ENCODE peak calls at places on chromosomes 11 and 22, in eight cellular contexts. One of them, this sample, is unnamed.

GRCh38 chr22:45895436-45896152 is 81.4 kb downstream of the WNT7B start:
- DNase-seq in GM04504: no peak
- DNase-seq in Calu3: no peak
- DNase-seq in NCI-H187 treated with DMSO at 0.1 percent for 48 hours: no peak
- DNase-seq in bronchial epithelial cell: no peak
- DNase-seq in Kasumi-1: no peak
- DNase-seq in KG1: no peak
- DNase-seq in left lobe of liver: no peak
- DNase-seq in this sample: no peak

GRCh38 chr11:111696556-111696955 is 69.6 kb downstream of the PPP2R1B start:
- DNase-seq in Kasumi-1: no peak
- DNase-seq in Calu3: no peak
- DNase-seq in bronchial epithelial cell: peak
- DNase-seq in NCI-H187 treated with DMSO at 0.1 percent for 48 hours: no peak
- DNase-seq in KG1: no peak
- DNase-seq in left lobe of liver: no peak
- DNase-seq in GM04504: no peak
- DNase-seq in this sample: no peak

GRCh38 chr22:37747090-37747714 is 50.4 kb downstream of the TRIOBP start:
- DNase-seq in GM04504: no peak
- DNase-seq in Calu3: peak
- DNase-seq in KG1: no peak
- DNase-seq in bronchial epithelial cell: peak
- DNase-seq in NCI-H187 treated with DMSO at 0.1 percent for 48 hours: no peak
- DNase-seq in left lobe of liver: no peak
- DNase-seq in Kasumi-1: no peak
- DNase-seq in this sample: peak

GRCh38 chr11:128379587-128380279 is 207.6 kb downstream of the ETS1 start:
- DNase-seq in Calu3: no peak
- DNase-seq in NCI-H187 treated with DMSO at 0.1 percent for 48 hours: no peak
- DNase-seq in Kasumi-1: no peak
- DNase-seq in bronchial epithelial cell: peak
- DNase-seq in GM04504: no peak
- DNase-seq in left lobe of liver: no peak
- DNase-seq in KG1: no peak
- DNase-seq in this sample: peak

GRCh38 chr11:108394744-108395284 is 72.5 kb downstream of the C11orf65 start:
- DNase-seq in NCI-H187 treated with DMSO at 0.1 percent for 48 hours: no peak
- DNase-seq in Calu3: no peak
- DNase-seq in bronchial epithelial cell: no peak
- DNase-seq in Kasumi-1: no peak
- DNase-seq in GM04504: no peak
- DNase-seq in KG1: no peak
- DNase-seq in left lobe of liver: no peak
- DNase-seq in this sample: no peak

GRCh38 chr11:32334822-32335221 is 100.5 kb downstream of the WT1 start:
- DNase-seq in GM04504: no peak
- DNase-seq in Kasumi-1: no peak
- DNase-seq in KG1: no peak
- DNase-seq in bronchial epithelial cell: no peak
- DNase-seq in left lobe of liver: no peak
- DNase-seq in Calu3: peak
- DNase-seq in NCI-H187 treated with DMSO at 0.1 percent for 48 hours: no peak
- DNase-seq in this sample: no peak

GRCh38 chr11:118099838-118100570 is 13.2 kb upstream of the SMIM35 start:
- DNase-seq in KG1: no peak
- DNase-seq in left lobe of liver: no peak
- DNase-seq in Kasumi-1: no peak
- DNase-seq in Calu3: no peak
- DNase-seq in NCI-H187 treated with DMSO at 0.1 percent for 48 hours: no peak
- DNase-seq in bronchial epithelial cell: no peak
- DNase-seq in GM04504: no peak
- DNase-seq in this sample: no peak

GRCh38 chr11:36452231-36452630 is 57.8 kb downstream of the TRAF6 start:
- DNase-seq in KG1: no peak
- DNase-seq in bronchial epithelial cell: no peak
- DNase-seq in NCI-H187 treated with DMSO at 0.1 percent for 48 hours: no peak
- DNase-seq in GM04504: no peak
- DNase-seq in Calu3: no peak
- DNase-seq in left lobe of liver: no peak
- DNase-seq in Kasumi-1: peak
- DNase-seq in this sample: no peak

GRCh38 chr11:67177399-67178281 is 58.6 kb downstream of the KDM2A start:
- DNase-seq in Calu3: no peak
- DNase-seq in left lobe of liver: no peak
- DNase-seq in GM04504: no peak
- DNase-seq in Kasumi-1: no peak
- DNase-seq in NCI-H187 treated with DMSO at 0.1 percent for 48 hours: no peak
- DNase-seq in KG1: no peak
- DNase-seq in bronchial epithelial cell: no peak
- DNase-seq in this sample: no peak

GRCh38 chr11:43282607-43283440 is 29.0 kb upstream of the API5 start:
- DNase-seq in bronchial epithelial cell: peak
- DNase-seq in KG1: peak
- DNase-seq in NCI-H187 treated with DMSO at 0.1 percent for 48 hours: no peak
- DNase-seq in GM04504: peak
- DNase-seq in Kasumi-1: peak
- DNase-seq in left lobe of liver: no peak
- DNase-seq in Calu3: peak
- DNase-seq in this sample: no peak

GRCh38 chr22:20015971-20016733 is 471 bp downstream of the ARVCF start:
- DNase-seq in bronchial epithelial cell: no peak
- DNase-seq in left lobe of liver: peak
- DNase-seq in GM04504: no peak
- DNase-seq in Calu3: peak
- DNase-seq in KG1: no peak
- DNase-seq in NCI-H187 treated with DMSO at 0.1 percent for 48 hours: no peak
- DNase-seq in Kasumi-1: peak
- DNase-seq in this sample: no peak

GRCh38 chr11:121449123-121449522 is 3.0 kb upstream of the SORL1 start:
- DNase-seq in bronchial epithelial cell: no peak
- DNase-seq in GM04504: no peak
- DNase-seq in left lobe of liver: no peak
- DNase-seq in NCI-H187 treated with DMSO at 0.1 percent for 48 hours: no peak
- DNase-seq in Calu3: no peak
- DNase-seq in Kasumi-1: no peak
- DNase-seq in KG1: no peak
- DNase-seq in this sample: no peak

GRCh38 chr11:86558219-86558618 is 114.2 kb downstream of the ME3 start:
- DNase-seq in GM04504: no peak
- DNase-seq in bronchial epithelial cell: peak
- DNase-seq in Calu3: no peak
- DNase-seq in NCI-H187 treated with DMSO at 0.1 percent for 48 hours: no peak
- DNase-seq in Kasumi-1: no peak
- DNase-seq in left lobe of liver: no peak
- DNase-seq in KG1: no peak
- DNase-seq in this sample: no peak

GRCh38 chr11:70528794-70529580 is 130.7 kb downstream of the CTTN start:
- DNase-seq in NCI-H187 treated with DMSO at 0.1 percent for 48 hours: no peak
- DNase-seq in bronchial epithelial cell: no peak
- DNase-seq in left lobe of liver: no peak
- DNase-seq in KG1: no peak
- DNase-seq in Kasumi-1: no peak
- DNase-seq in GM04504: no peak
- DNase-seq in Calu3: no peak
- DNase-seq in this sample: no peak

GRCh38 chr11:124890701-124891389 is 6.8 kb downstream of the ROBO4 start:
- DNase-seq in KG1: no peak
- DNase-seq in left lobe of liver: no peak
- DNase-seq in NCI-H187 treated with DMSO at 0.1 percent for 48 hours: no peak
- DNase-seq in Kasumi-1: no peak
- DNase-seq in bronchial epithelial cell: no peak
- DNase-seq in Calu3: no peak
- DNase-seq in GM04504: no peak
- DNase-seq in this sample: no peak

GRCh38 chr11:127564803-127565202 is 564.2 kb upstream of the KIRREL3 start:
- DNase-seq in Calu3: no peak
- DNase-seq in GM04504: peak
- DNase-seq in KG1: no peak
- DNase-seq in left lobe of liver: no peak
- DNase-seq in Kasumi-1: no peak
- DNase-seq in bronchial epithelial cell: no peak
- DNase-seq in NCI-H187 treated with DMSO at 0.1 percent for 48 hours: no peak
- DNase-seq in this sample: no peak

GRCh38 chr11:102630598-102631448 is 5.7 kb upstream of the MMP20 start:
- DNase-seq in left lobe of liver: peak
- DNase-seq in NCI-H187 treated with DMSO at 0.1 percent for 48 hours: no peak
- DNase-seq in KG1: no peak
- DNase-seq in bronchial epithelial cell: no peak
- DNase-seq in Calu3: no peak
- DNase-seq in Kasumi-1: no peak
- DNase-seq in GM04504: no peak
- DNase-seq in this sample: no peak

GRCh38 chr22:20033045-20033706 is 12.3 kb downstream of the TANGO2 start:
- DNase-seq in Kasumi-1: no peak
- DNase-seq in NCI-H187 treated with DMSO at 0.1 percent for 48 hours: no peak
- DNase-seq in left lobe of liver: peak
- DNase-seq in GM04504: no peak
- DNase-seq in bronchial epithelial cell: no peak
- DNase-seq in Calu3: no peak
- DNase-seq in KG1: no peak
- DNase-seq in this sample: no peak

GRCh38 chr11:65781152-65781961 is 581 bp upstream of the AP5B1 start:
- DNase-seq in bronchial epithelial cell: no peak
- DNase-seq in left lobe of liver: no peak
- DNase-seq in Calu3: peak
- DNase-seq in GM04504: no peak
- DNase-seq in Kasumi-1: no peak
- DNase-seq in KG1: peak
- DNase-seq in NCI-H187 treated with DMSO at 0.1 percent for 48 hours: no peak
- DNase-seq in this sample: no peak

GRCh38 chr22:19122752-19123492 is 710 bp upstream of the DGCR2 start:
- DNase-seq in bronchial epithelial cell: no peak
- DNase-seq in Calu3: peak
- DNase-seq in GM04504: no peak
- DNase-seq in left lobe of liver: no peak
- DNase-seq in KG1: no peak
- DNase-seq in NCI-H187 treated with DMSO at 0.1 percent for 48 hours: no peak
- DNase-seq in Kasumi-1: peak
- DNase-seq in this sample: no peak

GRCh38 chr11:115238086-115238485 is 266.1 kb downstream of the CADM1 start:
- DNase-seq in KG1: no peak
- DNase-seq in Kasumi-1: no peak
- DNase-seq in GM04504: no peak
- DNase-seq in left lobe of liver: no peak
- DNase-seq in NCI-H187 treated with DMSO at 0.1 percent for 48 hours: no peak
- DNase-seq in Calu3: no peak
- DNase-seq in bronchial epithelial cell: no peak
- DNase-seq in this sample: no peak

GRCh38 chr22:50170453-50171318 is at the start of gene PANX2:
- DNase-seq in Kasumi-1: no peak
- DNase-seq in KG1: no peak
- DNase-seq in Calu3: no peak
- DNase-seq in NCI-H187 treated with DMSO at 0.1 percent for 48 hours: no peak
- DNase-seq in bronchial epithelial cell: no peak
- DNase-seq in GM04504: no peak
- DNase-seq in left lobe of liver: no peak
- DNase-seq in this sample: no peak

GRCh38 chr22:41511521-41511968 is 32.7 kb downstream of the POLR3H start:
- DNase-seq in KG1: no peak
- DNase-seq in left lobe of liver: no peak
- DNase-seq in bronchial epithelial cell: no peak
- DNase-seq in Calu3: peak
- DNase-seq in NCI-H187 treated with DMSO at 0.1 percent for 48 hours: no peak
- DNase-seq in Kasumi-1: no peak
- DNase-seq in GM04504: no peak
- DNase-seq in this sample: no peak

GRCh38 chr11:65423516-65424199 is 1.1 kb downstream of the NEAT1 start:
- DNase-seq in left lobe of liver: peak
- DNase-seq in Kasumi-1: no peak
- DNase-seq in KG1: no peak
- DNase-seq in Calu3: no peak
- DNase-seq in GM04504: peak
- DNase-seq in NCI-H187 treated with DMSO at 0.1 percent for 48 hours: no peak
- DNase-seq in bronchial epithelial cell: peak
- DNase-seq in this sample: no peak

GRCh38 chr11:77375114-77375513 is 73.6 kb upstream of the GDPD4 start:
- DNase-seq in left lobe of liver: no peak
- DNase-seq in KG1: no peak
- DNase-seq in Calu3: no peak
- DNase-seq in NCI-H187 treated with DMSO at 0.1 percent for 48 hours: no peak
- DNase-seq in GM04504: no peak
- DNase-seq in bronchial epithelial cell: peak
- DNase-seq in Kasumi-1: no peak
- DNase-seq in this sample: no peak

GRCh38 chr11:35185696-35186095 is 46.7 kb downstream of the CD44 start:
- DNase-seq in left lobe of liver: no peak
- DNase-seq in KG1: no peak
- DNase-seq in Kasumi-1: no peak
- DNase-seq in Calu3: no peak
- DNase-seq in NCI-H187 treated with DMSO at 0.1 percent for 48 hours: no peak
- DNase-seq in bronchial epithelial cell: no peak
- DNase-seq in GM04504: no peak
- DNase-seq in this sample: no peak

GRCh38 chr11:126992804-126993111 is 7.8 kb downstream of the KIRREL3 start:
- DNase-seq in GM04504: peak
- DNase-seq in Kasumi-1: no peak
- DNase-seq in NCI-H187 treated with DMSO at 0.1 percent for 48 hours: no peak
- DNase-seq in Calu3: no peak
- DNase-seq in left lobe of liver: no peak
- DNase-seq in bronchial epithelial cell: no peak
- DNase-seq in KG1: no peak
- DNase-seq in this sample: peak

GRCh38 chr22:42316988-42317387 is 46.5 kb upstream of the TCF20 start:
- DNase-seq in Calu3: peak
- DNase-seq in Kasumi-1: no peak
- DNase-seq in left lobe of liver: no peak
- DNase-seq in bronchial epithelial cell: peak
- DNase-seq in GM04504: peak
- DNase-seq in NCI-H187 treated with DMSO at 0.1 percent for 48 hours: no peak
- DNase-seq in KG1: no peak
- DNase-seq in this sample: peak

GRCh38 chr22:28560005-28560742 is 119.5 kb downstream of the TTC28 start:
- DNase-seq in left lobe of liver: no peak
- DNase-seq in Kasumi-1: no peak
- DNase-seq in KG1: no peak
- DNase-seq in bronchial epithelial cell: peak
- DNase-seq in Calu3: no peak
- DNase-seq in GM04504: peak
- DNase-seq in NCI-H187 treated with DMSO at 0.1 percent for 48 hours: no peak
- DNase-seq in this sample: peak

GRCh38 chr11:83181815-83182214 is 11.7 kb upstream of the ANKRD42 start:
- DNase-seq in Calu3: no peak
- DNase-seq in NCI-H187 treated with DMSO at 0.1 percent for 48 hours: no peak
- DNase-seq in KG1: no peak
- DNase-seq in GM04504: no peak
- DNase-seq in bronchial epithelial cell: no peak
- DNase-seq in Kasumi-1: no peak
- DNase-seq in left lobe of liver: no peak
- DNase-seq in this sample: no peak

GRCh38 chr11:27718346-27718852 is 18.1 kb upstream of the BDNF start:
- DNase-seq in Calu3: peak
- DNase-seq in NCI-H187 treated with DMSO at 0.1 percent for 48 hours: peak
- DNase-seq in GM04504: peak
- DNase-seq in left lobe of liver: no peak
- DNase-seq in Kasumi-1: no peak
- DNase-seq in bronchial epithelial cell: peak
- DNase-seq in KG1: no peak
- DNase-seq in this sample: no peak

GRCh38 chr11:84901986-84902385 is 725.2 kb downstream of the DLG2 start:
- DNase-seq in Kasumi-1: no peak
- DNase-seq in NCI-H187 treated with DMSO at 0.1 percent for 48 hours: no peak
- DNase-seq in Calu3: no peak
- DNase-seq in left lobe of liver: no peak
- DNase-seq in GM04504: peak
- DNase-seq in KG1: no peak
- DNase-seq in bronchial epithelial cell: no peak
- DNase-seq in this sample: no peak

GRCh38 chr11:128714881-128715280 is 21.0 kb downstream of the FLI1 start:
- DNase-seq in GM04504: peak
- DNase-seq in left lobe of liver: no peak
- DNase-seq in NCI-H187 treated with DMSO at 0.1 percent for 48 hours: no peak
- DNase-seq in bronchial epithelial cell: peak
- DNase-seq in Calu3: no peak
- DNase-seq in KG1: no peak
- DNase-seq in Kasumi-1: no peak
- DNase-seq in this sample: peak